ENCODE peak calls at places on chromosomes 4 and X, in five cellular contexts. One of them, this sample, is unnamed.

GRCh38 chrX:19672211-19672814 is 157.0 kb upstream of the MAP3K15 start:
- DNase-seq in endothelial cell of umbilical vein: no peak
- DNase-seq in right lobe of liver: no peak
- DNase-seq in IMR-90: no peak
- DNase-seq in A549: no peak
- DNase-seq in this sample: no peak

GRCh38 chrX:13078739-13079444 is 34.5 kb upstream of the FAM9C start:
- DNase-seq in endothelial cell of umbilical vein: peak; percentile 68
- DNase-seq in A549: no peak
- DNase-seq in right lobe of liver: no peak
- DNase-seq in IMR-90: peak; percentile 81
- DNase-seq in this sample: no peak

GRCh38 chr4:140133576-140133975 is 20.4 kb downstream of the MAML3 start:
- DNase-seq in right lobe of liver: no peak
- DNase-seq in A549: no peak
- DNase-seq in endothelial cell of umbilical vein: no peak
- DNase-seq in IMR-90: peak; percentile 59
- DNase-seq in this sample: no peak

GRCh38 chr4:145812902-145813301 is 125.7 kb downstream of the ZNF827 start:
- DNase-seq in A549: peak; percentile 16
- DNase-seq in IMR-90: no peak
- DNase-seq in right lobe of liver: no peak
- DNase-seq in endothelial cell of umbilical vein: no peak
- DNase-seq in this sample: no peak

GRCh38 chr4:109751852-109752251 is 22.0 kb upstream of the PLA2G12A start:
- DNase-seq in endothelial cell of umbilical vein: no peak
- DNase-seq in IMR-90: no peak
- DNase-seq in A549: no peak
- DNase-seq in right lobe of liver: no peak
- DNase-seq in this sample: no peak

GRCh38 chr4:15656038-15656470 is 897 bp upstream of the FBXL5 start:
- DNase-seq in right lobe of liver: no peak
- DNase-seq in IMR-90: no peak
- DNase-seq in endothelial cell of umbilical vein: peak; percentile 36
- DNase-seq in A549: no peak
- DNase-seq in this sample: no peak

GRCh38 chrX:44506688-44507087 is 36.0 kb downstream of the FUNDC1 start:
- DNase-seq in A549: no peak
- DNase-seq in IMR-90: no peak
- DNase-seq in right lobe of liver: no peak
- DNase-seq in endothelial cell of umbilical vein: no peak
- DNase-seq in this sample: no peak

GRCh38 chr4:167144605-167145004 is 89.7 kb downstream of the SPOCK3 start:
- DNase-seq in A549: no peak
- DNase-seq in right lobe of liver: no peak
- DNase-seq in endothelial cell of umbilical vein: no peak
- DNase-seq in IMR-90: no peak
- DNase-seq in this sample: no peak

GRCh38 chr4:23333946-23334878 is 555.6 kb downstream of the PPARGC1A start:
- DNase-seq in endothelial cell of umbilical vein: no peak
- DNase-seq in right lobe of liver: no peak
- DNase-seq in A549: no peak
- DNase-seq in IMR-90: peak; percentile 71
- DNase-seq in this sample: no peak

GRCh38 chr4:138561276-138561880 is 319.2 kb upstream of the SLC7A11 start:
- DNase-seq in A549: no peak
- DNase-seq in right lobe of liver: no peak
- DNase-seq in endothelial cell of umbilical vein: no peak
- DNase-seq in IMR-90: no peak
- DNase-seq in this sample: no peak

GRCh38 chr4:78734451-78735003 is 41.6 kb upstream of the BMP2K start:
- DNase-seq in A549: no peak
- DNase-seq in right lobe of liver: no peak
- DNase-seq in endothelial cell of umbilical vein: no peak
- DNase-seq in IMR-90: no peak
- DNase-seq in this sample: no peak

GRCh38 chr4:1745697-1746096 is 24.4 kb downstream of the TACC3 start:
- DNase-seq in endothelial cell of umbilical vein: no peak
- DNase-seq in A549: no peak
- DNase-seq in right lobe of liver: no peak
- DNase-seq in IMR-90: no peak
- DNase-seq in this sample: no peak
- TF ChIP-seq POLR2A in endothelial cell of umbilical vein: no peak
- TF ChIP-seq POLR2A in A549: no peak
- TF ChIP-seq POLR2A in right lobe of liver: no peak
- TF ChIP-seq POLR2A in IMR-90: no peak
- TF ChIP-seq POLR2A in this sample: no peak

DNA sequence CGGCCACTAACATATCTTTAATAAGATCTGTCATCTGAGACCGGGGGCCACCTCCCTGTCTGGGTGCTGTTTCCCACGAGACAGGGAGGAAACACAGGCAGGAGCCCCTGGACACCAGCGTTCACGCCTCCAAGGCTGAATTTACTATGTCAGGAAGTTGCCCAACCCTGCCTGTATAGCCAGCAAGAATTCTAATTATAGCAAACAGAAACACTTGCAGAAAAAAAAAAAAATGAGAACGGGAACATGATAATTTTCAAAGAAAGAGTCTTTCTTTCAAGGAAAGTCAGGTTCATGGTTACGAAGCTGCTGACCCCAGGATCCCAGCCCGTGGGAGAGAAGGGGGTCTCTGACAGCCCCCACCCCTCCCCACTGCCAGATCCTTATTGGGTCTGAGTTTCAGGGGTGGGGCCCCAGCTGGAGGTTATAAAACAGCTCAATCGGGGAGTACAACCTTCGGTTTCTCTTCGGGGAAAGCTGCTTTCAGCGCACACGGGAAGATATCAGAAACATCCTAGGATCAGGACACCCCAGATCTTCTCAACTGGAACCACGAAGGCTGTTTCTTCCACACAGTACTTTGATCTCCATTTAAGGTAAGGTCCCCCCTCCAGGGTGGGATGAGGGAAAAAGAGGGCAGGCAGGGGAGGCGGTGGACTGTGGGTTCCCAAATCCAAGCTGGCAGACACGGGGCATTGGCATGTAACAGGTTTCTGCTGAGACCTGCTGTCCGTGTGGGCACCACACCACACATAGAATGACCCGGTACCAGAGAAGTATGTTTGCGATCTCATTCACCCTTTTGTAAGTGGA is at the start of gene IL3RA:
- DNase-seq in A549: no peak
- DNase-seq in right lobe of liver: no peak
- DNase-seq in endothelial cell of umbilical vein: peak; percentile 63
- DNase-seq in IMR-90: no peak
- DNase-seq in this sample: no peak
- H3K27ac ChIP-seq in A549: no peak within 1 kb of the TSS
- H3K27ac ChIP-seq in right lobe of liver: peak within 1 kb of the TSS; percentile 51
- H3K27ac ChIP-seq in endothelial cell of umbilical vein: no peak within 1 kb of the TSS
- H3K27ac ChIP-seq in IMR-90: no peak within 1 kb of the TSS
- H3K27ac ChIP-seq in this sample: no peak within 1 kb of the TSS

GRCh38 chr4:184649971-184650855 is 675 bp downstream of the PRIMPOL start:
- DNase-seq in A549: no peak
- DNase-seq in endothelial cell of umbilical vein: peak; percentile 71
- DNase-seq in IMR-90: peak; percentile 65
- DNase-seq in right lobe of liver: no peak
- DNase-seq in this sample: no peak
- TF ChIP-seq POLR2A in A549: no peak
- TF ChIP-seq POLR2A in endothelial cell of umbilical vein: no peak
- TF ChIP-seq POLR2A in IMR-90: no peak
- TF ChIP-seq POLR2A in right lobe of liver: no peak
- TF ChIP-seq POLR2A in this sample: no peak

GRCh38 chr4:55173580-55173979 is 48.2 kb upstream of the KDR start:
- DNase-seq in IMR-90: peak; percentile 78
- DNase-seq in right lobe of liver: no peak
- DNase-seq in endothelial cell of umbilical vein: peak; percentile 74
- DNase-seq in A549: no peak
- DNase-seq in this sample: no peak
- H3K27ac ChIP-seq in IMR-90: no peak overlapping the region
- H3K27ac ChIP-seq in right lobe of liver: peak overlapping the region; percentile 29
- H3K27ac ChIP-seq in endothelial cell of umbilical vein: peak overlapping the region; percentile 100
- H3K27ac ChIP-seq in A549: no peak overlapping the region
- H3K27ac ChIP-seq in this sample: no peak overlapping the region

DNA sequence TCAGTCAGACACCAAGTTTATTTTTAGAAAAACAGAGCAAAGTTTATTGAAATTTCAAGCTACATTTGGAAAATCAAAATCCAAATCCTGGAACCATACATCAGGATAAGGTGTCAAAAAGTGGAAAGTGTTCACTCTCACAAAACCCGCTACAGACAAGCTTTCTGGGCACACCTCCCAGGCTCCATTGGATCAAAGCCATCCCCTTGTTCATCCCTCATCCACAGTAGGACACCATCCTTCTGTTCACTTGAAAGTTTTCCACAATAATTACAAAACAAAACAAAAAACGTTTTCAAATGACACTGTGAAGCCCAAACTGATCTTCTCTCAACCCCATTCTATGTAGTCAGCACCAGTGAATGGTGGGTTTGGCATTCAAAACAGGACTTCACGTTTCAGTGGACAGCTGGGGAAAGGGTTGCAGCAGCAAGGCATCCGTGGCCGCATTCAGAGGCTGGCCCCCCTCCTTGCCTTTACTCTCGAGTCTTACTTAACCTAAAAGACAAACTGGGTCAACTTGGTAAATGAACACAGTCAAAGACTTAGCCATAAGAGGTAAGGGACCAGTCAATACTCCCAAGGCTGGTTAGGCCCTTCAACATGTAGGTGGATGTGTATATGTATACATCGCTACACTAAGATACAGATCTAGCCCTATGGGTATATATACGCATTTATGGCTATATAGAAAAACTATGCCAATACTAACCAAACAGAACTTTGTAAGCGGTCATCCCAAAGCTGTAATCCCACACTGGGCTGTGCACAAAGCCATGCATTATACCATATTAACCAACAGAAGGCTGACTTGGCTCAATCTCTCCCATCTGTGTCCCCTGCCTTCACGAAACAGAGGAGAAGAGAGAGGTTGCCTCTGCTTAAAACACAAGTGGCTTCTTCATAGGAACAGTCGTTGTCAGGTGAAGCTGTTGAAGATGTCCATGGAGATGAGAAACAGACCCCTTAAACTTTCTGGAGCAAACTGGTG is 62.1 kb downstream of the TSC22D3 start:
- DNase-seq in IMR-90: no peak
- DNase-seq in right lobe of liver: peak; percentile 17
- DNase-seq in A549: no peak
- DNase-seq in endothelial cell of umbilical vein: no peak
- DNase-seq in this sample: no peak
- TF ChIP-seq POLR2A in IMR-90: no peak
- TF ChIP-seq POLR2A in right lobe of liver: no peak
- TF ChIP-seq POLR2A in A549: no peak
- TF ChIP-seq POLR2A in endothelial cell of umbilical vein: no peak
- TF ChIP-seq POLR2A in this sample: peak; percentile 5

GRCh38 chr4:81164623-81165416 is 50.2 kb downstream of the PRKG2 start:
- DNase-seq in endothelial cell of umbilical vein: no peak
- DNase-seq in right lobe of liver: no peak
- DNase-seq in IMR-90: peak; percentile 83
- DNase-seq in A549: peak; percentile 4
- DNase-seq in this sample: no peak

GRCh38 chr4:81162752-81163458 is 52.1 kb downstream of the PRKG2 start:
- DNase-seq in A549: no peak
- DNase-seq in IMR-90: no peak
- DNase-seq in right lobe of liver: no peak
- DNase-seq in endothelial cell of umbilical vein: no peak
- DNase-seq in this sample: no peak

GRCh38 chr4:81164126-81164525 is 50.9 kb downstream of the PRKG2 start:
- DNase-seq in right lobe of liver: no peak
- DNase-seq in A549: no peak
- DNase-seq in IMR-90: no peak
- DNase-seq in endothelial cell of umbilical vein: no peak
- DNase-seq in this sample: no peak

GRCh38 chr4:81166431-81166830 is 48.6 kb downstream of the PRKG2 start:
- DNase-seq in A549: no peak
- DNase-seq in right lobe of liver: no peak
- DNase-seq in IMR-90: no peak
- DNase-seq in endothelial cell of umbilical vein: no peak
- DNase-seq in this sample: no peak

GRCh38 chr4:81165853-81166430 is 49.1 kb downstream of the PRKG2 start:
- DNase-seq in A549: no peak
- DNase-seq in endothelial cell of umbilical vein: no peak
- DNase-seq in IMR-90: peak; percentile 11
- DNase-seq in right lobe of liver: no peak
- DNase-seq in this sample: no peak
- H3K27ac ChIP-seq in A549: no peak overlapping the region
- H3K27ac ChIP-seq in endothelial cell of umbilical vein: no peak overlapping the region
- H3K27ac ChIP-seq in IMR-90: no peak overlapping the region
- H3K27ac ChIP-seq in right lobe of liver: no peak overlapping the region
- H3K27ac ChIP-seq in this sample: no peak overlapping the region

DNA sequence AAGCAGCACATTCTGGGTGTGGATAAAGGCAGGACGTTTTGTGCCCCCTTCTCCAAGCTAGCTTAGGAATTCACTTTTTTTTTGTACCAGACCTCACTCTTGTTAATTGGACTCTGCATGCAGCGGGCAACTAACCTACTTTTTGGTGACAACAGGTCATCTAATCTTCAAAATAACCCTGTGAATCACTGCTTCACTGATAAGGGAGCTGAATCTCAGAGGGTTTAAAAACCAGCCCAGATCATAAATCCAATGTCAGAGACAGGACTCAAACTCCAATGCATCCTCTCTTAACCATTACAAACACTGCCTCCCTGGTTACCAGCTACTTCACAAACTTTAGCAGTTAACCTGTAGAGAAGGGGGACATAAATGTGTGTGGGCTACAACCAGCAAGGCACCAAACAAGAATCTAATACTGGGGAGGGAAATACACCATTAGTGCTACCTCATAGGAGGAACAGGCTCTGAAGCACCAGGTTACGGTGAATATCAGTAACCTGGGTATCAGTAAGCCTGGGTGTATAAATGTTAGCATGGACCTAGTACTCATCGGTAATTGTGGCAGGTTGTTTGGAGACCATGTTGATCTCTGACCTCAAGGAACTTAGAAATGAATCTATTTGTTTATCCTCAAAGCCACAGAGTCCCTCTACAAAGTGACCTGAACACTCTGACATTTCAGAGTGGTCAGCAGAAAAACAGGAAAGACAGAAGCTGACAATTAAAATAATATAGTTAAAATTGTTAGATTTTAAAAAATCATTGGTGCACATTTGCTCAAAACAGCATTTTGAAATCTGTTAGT is 2.6 kb downstream of the TIFA start:
- DNase-seq in A549: no peak
- DNase-seq in right lobe of liver: no peak
- DNase-seq in endothelial cell of umbilical vein: no peak
- DNase-seq in IMR-90: no peak
- DNase-seq in this sample: no peak
- TF ChIP-seq POLR2A in A549: no peak
- TF ChIP-seq POLR2A in right lobe of liver: no peak
- TF ChIP-seq POLR2A in endothelial cell of umbilical vein: no peak
- TF ChIP-seq POLR2A in IMR-90: no peak
- TF ChIP-seq POLR2A in this sample: no peak

This sample was measured in breast epithelium.